ENCODE peak calls at places on chromosomes 16 and 17, in five cellular contexts. F is KG1, J is EL, E is AG08396, V is HL-60. P is an unnamed sample.

GRCh38 chr16:62475573-62475972 is 439.3 kb upstream of the CDH8 start:
- DNase-seq in F (no peak), J (no peak), E (no peak), V (no peak), P (no peak)

GRCh38 chr16:22948603-22949368 is 134.8 kb downstream of the HS3ST2 start:
- DNase-seq in F (no peak), J (peak), E (peak), V (peak), P (no peak)

GRCh38 chr16:87276091-87276561 is 41.1 kb downstream of the C16orf95 start:
- DNase-seq in F (no peak), J (no peak), E (no peak), V (no peak), P (no peak)

GRCh38 chr16:89294486-89294885 is 77.0 kb downstream of the ZNF778 start:
- DNase-seq in F (no peak), J (no peak), E (no peak), V (no peak), P (no peak)

GRCh38 chr17:66469088-66469442 is 166.7 kb downstream of the PRKCA start:
- DNase-seq in F (no peak), J (peak), E (no peak), V (no peak), P (no peak)

GRCh38 chr17:38453951-38454421 is 25.7 kb downstream of the ARHGAP23 start:
- DNase-seq in F (no peak), J (peak), E (no peak), V (no peak), P (no peak)

GRCh38 chr17:72462396-72462795 is 341.6 kb downstream of the SOX9 start:
- DNase-seq in F (no peak), J (no peak), E (no peak), V (no peak), P (no peak)

GRCh38 chr17:50213026-50214015 is 11.9 kb upstream of the COL1A1 start:
- DNase-seq in F (no peak), J (no peak), E (no peak), V (peak), P (no peak)

GRCh38 chr17:43720311-43721060 is 38.1 kb downstream of the SOST start:
- DNase-seq in F (no peak), J (peak), E (peak), V (peak), P (peak)

GRCh38 chr17:72253597-72253996 is 132.8 kb downstream of the SOX9 start:
- DNase-seq in F (no peak), J (no peak), E (no peak), V (no peak), P (no peak)